ENCODE peak calls at places on chromosome 6, in five cellular contexts. R, W, D, Z and L are unnamed samples.

GRCh38 chr6:18022398-18023231 is 35.2 kb upstream of the KIF13A start:
- DNase-seq in R (peak), Z (no peak), D (no peak), W (peak), L (no peak)

GRCh38 chr6:137848672-137849071 is 18.4 kb upstream of the TNFAIP3 start:
- DNase-seq in Z (no peak), W (no peak), D (no peak), R (no peak), L (no peak)

GRCh38 chr6:68760941-68761676 is 126.0 kb downstream of the ADGRB3 start:
- DNase-seq in R (no peak), Z (peak), D (no peak), W (no peak), L (no peak)

GRCh38 chr6:16676376-16676775 is 84.9 kb downstream of the ATXN1 start:
- DNase-seq in D (no peak), R (no peak), Z (no peak), W (no peak), L (no peak)

GRCh38 chr6:3356056-3356823 is 97.5 kb downstream of the PSMG4 start:
- DNase-seq in Z (peak), R (peak), W (peak), D (peak), L (peak)

GRCh38 chr6:44977406-44977740 is 350.8 kb upstream of the RUNX2 start:
- DNase-seq in R (no peak), D (no peak), W (no peak), Z (no peak), L (no peak)

GRCh38 chr6:35412102-35412501 is 40.0 kb upstream of the FANCE start:
- DNase-seq in Z (no peak), D (no peak), R (no peak), W (no peak), L (no peak)

GRCh38 chr6:19180348-19181073 is 656.7 kb upstream of the ID4 start:
- DNase-seq in R (no peak), D (no peak), W (no peak), Z (no peak), L (no peak)

GRCh38 chr6:46329568-46329967 is 158.8 kb upstream of the ENPP5 start:
- DNase-seq in W (no peak), Z (no peak), R (no peak), D (no peak), L (no peak)

GRCh38 chr6:112258636-112259336 is 4.4 kb upstream of the LAMA4 start:
- DNase-seq in Z (no peak), W (no peak), R (no peak), D (no peak), L (no peak)

DNA sequence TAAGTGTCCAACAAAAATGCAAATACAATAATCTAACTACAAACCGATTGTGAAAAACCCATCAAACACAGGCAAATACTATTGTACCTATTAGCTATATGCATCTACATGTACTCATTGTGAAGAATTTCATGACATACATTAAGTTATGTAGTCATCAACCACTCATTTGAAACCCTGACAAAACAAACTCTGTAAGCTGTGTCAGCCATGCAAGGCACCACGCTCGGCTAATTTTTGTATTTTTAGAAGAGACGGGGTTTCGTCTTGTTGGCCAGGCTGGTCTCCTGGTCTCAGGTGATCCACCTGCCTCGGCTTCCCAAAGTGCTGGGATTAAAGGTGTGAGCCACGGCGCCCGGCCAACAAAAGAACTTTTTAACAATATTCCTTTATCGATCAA is 4.1 kb downstream of the CDK19 start:
- DNase-seq in R (no peak), D (peak), Z (no peak), W (no peak), L (no peak)
- H3K4me3 ChIP-seq in R (no peak), D (peak), Z (no peak), W (no peak), L (no peak)

DNA sequence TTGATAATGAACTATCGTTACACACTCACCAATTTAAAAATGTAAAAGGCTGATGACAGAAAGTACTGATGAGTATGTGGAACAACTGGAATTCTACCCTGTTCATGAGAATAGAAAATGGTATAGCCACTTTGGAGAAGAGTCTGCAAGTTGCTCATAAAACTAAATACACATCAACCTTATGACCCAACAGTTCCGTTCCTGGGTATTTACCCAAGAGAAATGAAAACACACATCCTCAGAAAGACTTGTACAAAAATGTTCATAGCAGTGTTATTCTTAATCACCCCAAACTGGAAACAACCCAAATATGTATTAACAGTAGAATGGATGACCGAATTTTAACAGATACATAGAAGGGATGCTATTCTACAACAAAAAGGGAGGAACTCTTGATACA is 145.7 kb upstream of the LRFN2 start:
- DNase-seq in R (no peak), Z (no peak), D (no peak), W (peak), L (no peak)
- TF ChIP-seq MYC in R (no peak), Z (no peak), D (no peak), W (no peak), L (no peak)

DNA sequence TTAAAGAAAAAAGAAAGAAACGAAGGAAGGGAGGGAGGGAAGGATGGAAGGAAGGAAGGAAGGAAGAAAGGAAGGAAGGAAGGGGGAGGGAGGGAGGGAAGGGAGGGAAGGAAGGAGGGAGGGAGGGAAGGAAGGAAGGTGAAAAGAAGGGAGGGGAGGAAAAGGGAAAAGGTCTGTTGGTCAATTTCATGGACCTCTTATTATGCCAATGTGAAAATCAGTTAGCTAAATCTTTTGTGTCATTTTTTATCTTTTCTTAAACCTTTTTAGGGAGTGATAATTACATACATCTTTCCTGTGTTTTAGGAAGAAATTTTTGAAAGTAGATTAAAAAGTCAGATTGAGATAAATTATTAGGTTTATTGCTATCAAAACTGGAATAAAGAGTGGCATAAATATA is 670.2 kb upstream of the CITED2 start:
- DNase-seq in Z (no peak), W (no peak), D (no peak), R (no peak), L (no peak)
- TF ChIP-seq CTCF in Z (no peak), W (no peak), D (no peak), R (no peak), L (no peak)

DNA sequence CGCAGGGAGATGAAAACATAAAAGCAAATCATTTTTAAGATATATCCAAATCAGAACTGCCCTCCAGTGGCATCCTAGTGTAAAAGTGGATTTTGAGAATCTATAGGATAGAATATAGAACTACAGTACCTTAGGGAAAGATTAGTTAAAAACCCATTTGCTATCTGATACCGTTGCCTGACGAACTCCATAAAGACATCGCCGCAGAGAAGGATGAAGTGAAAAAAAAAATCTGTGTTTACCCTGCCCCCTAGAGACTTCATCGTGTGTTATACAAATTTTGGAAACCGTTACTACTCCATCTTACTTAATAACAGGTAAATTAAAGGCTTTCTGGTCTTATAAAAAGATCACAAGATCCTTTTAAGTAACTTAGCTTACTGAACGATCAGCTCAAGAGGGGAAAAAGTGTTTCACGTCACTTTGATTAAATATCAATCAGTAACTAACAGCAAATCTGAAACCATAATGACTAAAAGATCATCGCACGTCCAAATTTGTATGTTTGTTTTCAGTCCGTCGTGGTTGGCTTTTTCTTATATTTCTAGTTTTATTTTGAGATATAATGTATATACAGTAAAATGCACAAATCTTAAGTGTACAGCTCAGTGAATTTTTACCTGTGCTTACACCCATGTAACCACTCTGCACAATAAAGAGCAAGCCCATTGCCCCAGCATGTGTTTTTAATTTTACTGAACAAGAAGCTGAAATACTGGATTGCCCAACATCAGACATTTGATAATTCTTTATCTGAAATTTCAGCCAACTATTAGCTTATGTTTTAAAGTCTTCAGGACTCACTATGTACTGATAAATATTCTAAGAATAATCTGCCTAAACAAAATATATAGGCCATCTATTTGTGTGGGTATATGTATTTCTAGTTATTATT is 879 bp upstream of the MCM3 start:
- DNase-seq in D (no peak), R (no peak), W (no peak), Z (peak), L (peak)
- H3K4me3 ChIP-seq in D (peak), R (peak), W (peak), Z (peak), L (peak)

DNA sequence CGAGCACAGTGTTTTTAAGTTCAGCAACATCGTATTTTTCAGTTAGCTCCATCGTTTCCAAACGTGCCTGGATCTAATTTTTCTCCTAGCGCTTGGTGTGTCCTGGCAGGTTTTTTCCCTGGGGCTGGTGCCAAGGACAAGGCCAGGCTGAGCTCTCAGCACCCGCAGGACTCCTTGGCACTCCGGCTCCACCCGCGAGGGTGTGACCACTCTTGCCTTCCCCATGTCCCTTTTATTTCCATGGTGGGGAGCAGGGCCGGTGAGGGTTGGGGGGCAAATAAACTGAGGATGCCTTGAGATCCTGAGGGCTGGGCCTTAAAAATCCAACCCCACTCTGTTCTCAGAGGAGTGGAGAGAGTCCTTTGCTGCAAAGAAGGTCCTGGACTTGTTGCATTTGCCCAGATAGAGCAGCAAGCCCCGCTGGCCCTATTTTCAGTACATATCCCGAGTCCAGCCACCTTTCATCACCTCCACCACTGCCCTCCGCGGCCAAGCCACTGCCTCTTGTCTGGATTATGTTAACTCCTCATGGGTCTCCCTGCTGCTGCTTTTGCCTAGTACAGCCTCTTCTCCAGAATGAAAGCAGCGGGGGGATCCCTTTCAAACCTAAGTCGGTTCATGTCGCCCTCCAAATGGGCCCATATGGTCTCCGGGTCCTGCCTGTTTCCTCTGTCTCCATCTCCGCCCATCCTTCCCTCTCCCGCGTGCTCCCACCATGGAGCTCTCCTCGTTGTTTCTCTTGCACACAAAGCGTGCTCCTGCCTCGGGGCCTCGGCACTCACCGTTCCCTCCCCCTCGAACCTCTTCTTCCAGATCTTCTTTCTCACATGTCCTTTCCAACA is 4.5 kb upstream of the RAB44 start:
- DNase-seq in W (no peak), Z (no peak), R (no peak), D (no peak), L (no peak)
- TF ChIP-seq MYC in W (no peak), Z (no peak), R (no peak), D (no peak), L (no peak)